ENCODE peak calls at places on chromosomes 16 and 17, in five cellular contexts. K is progenitor cell of endocrine pancreas; P is AG10803; E is activated T-cell treated with anti-CD3 and anti-CD28 coated beads, Interleukin-2, amount 50 U/mL, for 72 hours; O is cardiac muscle cell. J is an unnamed sample.

GRCh38 chr17:50209472-50210248 is 8.2 kb upstream of the COL1A1 start:
- DNase-seq in K (no peak), P (peak), E (no peak), O (peak), J (no peak)

GRCh38 chr17:45101883-45102811 is 30.2 kb downstream of the PLCD3 start:
- DNase-seq in K (no peak), P (no peak), E (no peak), O (no peak), J (no peak)

GRCh38 chr16:54585094-54585493 is 298.5 kb upstream of the IRX3 start:
- DNase-seq in K (no peak), P (no peak), E (no peak), O (no peak), J (no peak)

GRCh38 chr17:80294210-80294609 is 33.6 kb downstream of the RNF213 start:
- DNase-seq in K (no peak), P (no peak), E (no peak), O (no peak), J (no peak)

GRCh38 chr17:79081571-79082276 is 7.1 kb downstream of the ENGASE start:
- DNase-seq in K (no peak), P (no peak), E (no peak), O (no peak), J (no peak)

GRCh38 chr17:29292071-29292991 is 1.6 kb downstream of the NUFIP2 start:
- DNase-seq in K (peak), P (peak), E (peak), O (peak), J (peak)

GRCh38 chr17:72618018-72618509 is 474.4 kb downstream of the SLC39A11 start:
- DNase-seq in K (no peak), P (no peak), E (peak), O (peak), J (no peak)

GRCh38 chr16:2037115-2037514 is 10.4 kb downstream of the NHERF2 start:
- DNase-seq in K (no peak), P (no peak), E (no peak), O (no peak), J (no peak)

GRCh38 chr16:67720236-67720635 is 1.1 kb upstream of the GFOD2 start:
- DNase-seq in K (no peak), P (no peak), E (no peak), O (no peak), J (no peak)

GRCh38 chr17:72497915-72498314 is 377.1 kb downstream of the SOX9 start:
- DNase-seq in K (no peak), P (no peak), E (no peak), O (no peak), J (no peak)

GRCh38 chr16:52552643-52553042 is 5.7 kb upstream of the TOX3 start:
- DNase-seq in K (no peak), P (no peak), E (no peak), O (no peak), J (no peak)

GRCh38 chr16:87435399-87436224 is 43.5 kb downstream of the MAP1LC3B start:
- DNase-seq in K (no peak), P (peak), E (no peak), O (peak), J (no peak)

GRCh38 chr17:81190591-81190990 is 24.6 kb upstream of the AATK start:
- DNase-seq in K (no peak), P (no peak), E (no peak), O (no peak), J (no peak)

GRCh38 chr17:79010304-79010646 is 711 bp upstream of the CANT1 start:
- DNase-seq in K (no peak), P (no peak), E (no peak), O (no peak), J (no peak)

GRCh38 chr17:50681260-50682200 is 26.2 kb downstream of the ANKRD40 start:
- DNase-seq in K (no peak), P (peak), E (no peak), O (peak), J (no peak)

GRCh38 chr16:7200320-7200719 is 132.3 kb upstream of the RBFOX1 start:
- DNase-seq in K (no peak), P (no peak), E (no peak), O (no peak), J (no peak)

GRCh38 chr17:56292628-56293027 is 139.4 kb downstream of the ANKFN1 start:
- DNase-seq in K (no peak), P (no peak), E (peak), O (no peak), J (no peak)

GRCh38 chr16:70018254-70018653 is 67.1 kb downstream of the CLEC18A start:
- DNase-seq in K (no peak), P (peak), E (peak), O (peak), J (peak)

GRCh38 chr16:84605339-84605848 is 12.5 kb downstream of the COTL1 start:
- DNase-seq in K (no peak), P (no peak), E (no peak), O (peak), J (no peak)

GRCh38 chr17:74404802-74405201 is 27.1 kb upstream of the GPRC5C start:
- DNase-seq in K (no peak), P (no peak), E (no peak), O (no peak), J (no peak)

GRCh38 chr16:2468725-2469398 is 2.2 kb upstream of the NTN3 start:
- DNase-seq in K (no peak), P (no peak), E (no peak), O (no peak), J (peak)

GRCh38 chr17:80217703-80218362 is 2.3 kb downstream of the SGSH start:
- DNase-seq in K (no peak), P (no peak), E (no peak), O (no peak), J (no peak)

GRCh38 chr17:64230551-64231408 is 32.3 kb downstream of the TEX2 start:
- DNase-seq in K (no peak), P (peak), E (no peak), O (peak), J (no peak)

GRCh38 chr17:34769899-34770298 is 190.5 kb downstream of the TMEM132E start:
- DNase-seq in K (no peak), P (no peak), E (no peak), O (no peak), J (no peak)

GRCh38 chr16:59320657-59321056 is 586.5 kb upstream of the GOT2 start:
- DNase-seq in K (no peak), P (no peak), E (no peak), O (no peak), J (no peak)

J was measured in GM13977.